ENCODE peak calls at places on chromosome 13, in seven cellular contexts. B, R, A, N, P, X and G are unnamed samples.
A peak's percentile ranks its signal among the peaks of the same experiment; 100 is the strongest.

GRCh38 chr13:36069881-36070366 is 61.3 kb downstream of the DCLK1 start:
- DNase-seq in B (no peak), R (no peak), A (no peak), N (no peak), P (no peak), X (no peak), G (no peak)

GRCh38 chr13:106417467-106418110 is 117.9 kb downstream of the EFNB2 start:
- DNase-seq in B (no peak), R (no peak), A (no peak), N (no peak), P (peak; percentile 7), X (peak; percentile 38), G (no peak)

GRCh38 chr13:42985312-42986175 is 6.5 kb downstream of the EPSTI1 start:
- DNase-seq in B (no peak), R (no peak), A (no peak), N (no peak), P (no peak), X (peak; percentile 32), G (no peak)

GRCh38 chr13:113437408-113438010 is 15.8 kb downstream of the ADPRHL1 start:
- DNase-seq in B (no peak), R (no peak), A (peak; percentile 7), N (no peak), P (peak; percentile 4), X (no peak), G (peak; percentile 7)

GRCh38 chr13:105345116-105345515 is 1190.3 kb downstream of the EFNB2 start:
- DNase-seq in B (no peak), R (no peak), A (no peak), N (no peak), P (no peak), X (no peak), G (no peak)

GRCh38 chr13:80131204-80131603 is 209.7 kb downstream of the SPRY2 start:
- DNase-seq in B (no peak), R (peak; percentile 46), A (peak; percentile 46), N (no peak), P (peak; percentile 1), X (peak; percentile 38), G (peak; percentile 80)

GRCh38 chr13:20472531-20472930 is 53.1 kb downstream of the CRYL1 start:
- DNase-seq in B (no peak), R (no peak), A (no peak), N (no peak), P (no peak), X (no peak), G (no peak)

GRCh38 chr13:45321230-45321629 is 19.8 kb downstream of the TPT1 start:
- DNase-seq in B (no peak), R (no peak), A (no peak), N (no peak), P (no peak), X (no peak), G (no peak)

GRCh38 chr13:74675185-74675584 is 541.0 kb upstream of the KLF12 start:
- DNase-seq in B (no peak), R (no peak), A (peak; percentile 28), N (no peak), P (peak; percentile 23), X (no peak), G (no peak)

GRCh38 chr13:111111376-111111937 is 3.7 kb upstream of the ARHGEF7 start:
- DNase-seq in B (no peak), R (no peak), A (no peak), N (no peak), P (no peak), X (no peak), G (no peak)

GRCh38 chr13:35472308-35473008 is 4.0 kb downstream of the MAB21L1 start:
- DNase-seq in B (no peak), R (peak; percentile 15), A (no peak), N (no peak), P (no peak), X (no peak), G (no peak)

GRCh38 chr13:99436013-99436412 is 65.3 kb upstream of the TM9SF2 start:
- DNase-seq in B (no peak), R (no peak), A (no peak), N (no peak), P (no peak), X (no peak), G (no peak)

GRCh38 chr13:101025519-101025918 is 350.9 kb upstream of the TMTC4 start:
- DNase-seq in B (no peak), R (no peak), A (no peak), N (no peak), P (no peak), X (no peak), G (no peak)

GRCh38 chr13:45512148-45512498 is 47.4 kb downstream of the COG3 start:
- DNase-seq in B (no peak), R (no peak), A (peak; percentile 50), N (no peak), P (no peak), X (no peak), G (no peak)

GRCh38 chr13:61880576-61881283 is 465.1 kb upstream of the PCDH20 start:
- DNase-seq in B (peak; percentile 27), R (peak; percentile 83), A (peak; percentile 5), N (no peak), P (peak; percentile 38), X (peak; percentile 58), G (peak; percentile 22)

GRCh38 chr13:44972956-44973581 is 16.2 kb downstream of the NUFIP1 start:
- DNase-seq in B (no peak), R (peak; percentile 25), A (peak; percentile 38), N (no peak), P (peak; percentile 72), X (no peak), G (peak; percentile 51)

GRCh38 chr13:109155301-109155761 is 525.9 kb downstream of the MYO16 start:
- DNase-seq in B (no peak), R (no peak), A (peak; percentile 50), N (no peak), P (peak; percentile 92), X (no peak), G (peak; percentile 95)

GRCh38 chr13:79880820-79881219 is 399.9 kb downstream of the NDFIP2 start:
- DNase-seq in B (no peak), R (no peak), A (no peak), N (no peak), P (no peak), X (no peak), G (no peak)

GRCh38 chr13:90680826-90681225 is 666.7 kb upstream of the MIR17HG start:
- DNase-seq in B (no peak), R (no peak), A (no peak), N (no peak), P (no peak), X (no peak), G (no peak)

GRCh38 chr13:90675129-90675528 is 672.4 kb upstream of the MIR17HG start:
- DNase-seq in B (no peak), R (no peak), A (no peak), N (no peak), P (no peak), X (no peak), G (no peak)
- H3K18ac ChIP-seq in B (no peak overlapping the region), R (no peak overlapping the region), A (no peak overlapping the region), N (no peak overlapping the region), P (no peak overlapping the region), X (no peak overlapping the region), G (no peak overlapping the region)

GRCh38 chr13:30978981-30979956 is 46.8 kb downstream of the TEX26 start:
- DNase-seq in B (peak; percentile 85), R (peak; percentile 90), A (no peak), N (peak; percentile 49), P (peak; percentile 19), X (peak; percentile 92), G (no peak)

GRCh38 chr13:30971575-30971974 is 39.1 kb downstream of the TEX26 start:
- DNase-seq in B (no peak), R (no peak), A (peak; percentile 63), N (no peak), P (no peak), X (no peak), G (peak; percentile 64)

GRCh38 chr13:30974350-30974749 is 41.9 kb downstream of the TEX26 start:
- DNase-seq in B (no peak), R (no peak), A (no peak), N (no peak), P (no peak), X (no peak), G (no peak)

GRCh38 chr13:30972888-30973377 is 40.5 kb downstream of the TEX26 start:
- DNase-seq in B (no peak), R (no peak), A (peak; percentile 45), N (no peak), P (peak; percentile 76), X (no peak), G (peak; percentile 68)

GRCh38 chr13:30976041-30976440 is 43.6 kb downstream of the TEX26 start:
- DNase-seq in B (no peak), R (no peak), A (no peak), N (no peak), P (no peak), X (no peak), G (peak; percentile 52)
- H3K18ac ChIP-seq in B (no peak overlapping the region), R (no peak overlapping the region), A (peak overlapping the region; percentile 81), N (no peak overlapping the region), P (no peak overlapping the region), X (no peak overlapping the region), G (peak overlapping the region; percentile 89)

GRCh38 chr13:32446220-32446619 is 18.3 kb upstream of the N4BP2L1 start:
- DNase-seq in B (no peak), R (no peak), A (no peak), N (no peak), P (no peak), X (no peak), G (no peak)

GRCh38 chr13:32445461-32445860 is 17.5 kb upstream of the N4BP2L1 start:
- DNase-seq in B (no peak), R (no peak), A (no peak), N (no peak), P (no peak), X (no peak), G (no peak)

GRCh38 chr13:32443111-32443510 is 15.2 kb upstream of the N4BP2L1 start:
- DNase-seq in B (no peak), R (peak; percentile 18), A (peak; percentile 23), N (no peak), P (peak; percentile 43), X (no peak), G (peak; percentile 33)

GRCh38 chr13:32448224-32448623 is 20.3 kb upstream of the N4BP2L1 start:
- DNase-seq in B (no peak), R (no peak), A (no peak), N (no peak), P (no peak), X (no peak), G (no peak)

DNA sequence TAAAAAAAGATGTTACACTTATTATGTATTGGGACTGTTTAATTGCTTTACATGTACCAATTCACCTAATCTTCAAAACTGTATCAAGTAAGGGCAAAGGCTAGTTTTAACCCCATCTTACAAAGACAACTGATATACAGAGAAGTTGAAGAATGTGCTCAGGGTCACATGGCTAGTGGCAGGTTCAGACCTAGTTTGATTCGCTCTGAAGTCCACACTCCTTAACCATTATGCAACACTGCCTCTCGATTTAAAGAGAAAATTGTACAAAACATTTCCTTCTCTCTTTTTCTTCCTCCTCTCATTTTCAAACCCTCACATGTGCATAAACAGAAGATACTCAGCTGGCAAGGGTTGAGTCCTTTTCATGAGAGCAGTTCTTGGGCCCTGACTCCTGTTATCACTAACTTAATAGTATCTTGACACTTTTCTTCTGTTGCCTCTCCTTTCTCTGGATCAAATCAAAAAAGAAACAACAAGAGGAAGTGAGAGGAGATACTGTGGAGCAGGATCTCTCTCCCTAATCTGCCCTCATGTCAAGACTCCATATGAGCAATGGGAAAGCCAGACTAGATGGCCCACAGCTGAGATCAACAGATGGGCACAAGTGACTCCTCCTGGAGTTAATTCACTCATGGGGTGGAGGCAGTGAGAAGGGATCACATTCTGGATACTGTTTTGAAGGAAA is 19.0 kb upstream of the N4BP2L1 start:
- DNase-seq in B (no peak), R (peak; percentile 42), A (no peak), N (no peak), P (no peak), X (no peak), G (no peak)
- H3K18ac ChIP-seq in B (no peak overlapping the region), R (no peak overlapping the region), A (no peak overlapping the region), N (no peak overlapping the region), P (no peak overlapping the region), X (no peak overlapping the region), G (no peak overlapping the region)

GRCh38 chr13:49165798-49166752 is 54.1 kb upstream of the MLNR start:
- DNase-seq in B (no peak), R (no peak), A (peak; percentile 9), N (no peak), P (no peak), X (no peak), G (peak; percentile 34)
- H3K18ac ChIP-seq in B (no peak overlapping the region), R (no peak overlapping the region), A (no peak overlapping the region), N (no peak overlapping the region), P (no peak overlapping the region), X (no peak overlapping the region), G (no peak overlapping the region)